ENCODE peak calls at places on chromosome 1, in nine cellular contexts. One of them, this sample, is unnamed.

GRCh38 chr1:7178741-7179140 is 393.5 kb downstream of the CAMTA1 start:
- DNase-seq in right lobe of liver: no peak
- DNase-seq in GM12865: no peak
- DNase-seq in ovary: no peak
- DNase-seq in astrocyte: no peak
- DNase-seq in mammary epithelial cell: no peak
- DNase-seq in thoracic aorta: no peak
- DNase-seq in dorsolateral prefrontal cortex: no peak
- DNase-seq in Panc1: no peak
- DNase-seq in this sample: no peak

GRCh38 chr1:205365945-205366463 is 9.3 kb upstream of the KLHDC8A start:
- DNase-seq in thoracic aorta: no peak
- DNase-seq in GM12865: no peak
- DNase-seq in mammary epithelial cell: no peak
- DNase-seq in Panc1: no peak
- DNase-seq in dorsolateral prefrontal cortex: no peak
- DNase-seq in astrocyte: no peak
- DNase-seq in ovary: no peak
- DNase-seq in right lobe of liver: no peak
- DNase-seq in this sample: no peak

GRCh38 chr1:234170067-234170466 is 203.2 kb upstream of the COA6 start:
- DNase-seq in right lobe of liver: no peak
- DNase-seq in astrocyte: no peak
- DNase-seq in GM12865: no peak
- DNase-seq in thoracic aorta: no peak
- DNase-seq in dorsolateral prefrontal cortex: no peak
- DNase-seq in Panc1: no peak
- DNase-seq in mammary epithelial cell: no peak
- DNase-seq in ovary: no peak
- DNase-seq in this sample: no peak

GRCh38 chr1:41980872-41981653 is 62.3 kb upstream of the HIVEP3 start:
- DNase-seq in dorsolateral prefrontal cortex: no peak
- DNase-seq in GM12865: peak
- DNase-seq in astrocyte: no peak
- DNase-seq in right lobe of liver: no peak
- DNase-seq in thoracic aorta: no peak
- DNase-seq in ovary: no peak
- DNase-seq in mammary epithelial cell: no peak
- DNase-seq in Panc1: no peak
- DNase-seq in this sample: no peak

GRCh38 chr1:109573785-109574184 is 25.4 kb downstream of the GNAI3 start:
- DNase-seq in right lobe of liver: no peak
- DNase-seq in thoracic aorta: no peak
- DNase-seq in ovary: no peak
- DNase-seq in Panc1: no peak
- DNase-seq in dorsolateral prefrontal cortex: no peak
- DNase-seq in astrocyte: no peak
- DNase-seq in GM12865: no peak
- DNase-seq in mammary epithelial cell: no peak
- DNase-seq in this sample: no peak

GRCh38 chr1:24403806-24404205 is 9.8 kb downstream of the STPG1 start:
- DNase-seq in mammary epithelial cell: no peak
- DNase-seq in ovary: no peak
- DNase-seq in astrocyte: no peak
- DNase-seq in GM12865: no peak
- DNase-seq in dorsolateral prefrontal cortex: no peak
- DNase-seq in thoracic aorta: no peak
- DNase-seq in right lobe of liver: no peak
- DNase-seq in Panc1: no peak
- DNase-seq in this sample: no peak

GRCh38 chr1:162328507-162328906 is 48.1 kb downstream of the SPATA46 start:
- DNase-seq in Panc1: no peak
- DNase-seq in GM12865: no peak
- DNase-seq in thoracic aorta: no peak
- DNase-seq in right lobe of liver: no peak
- DNase-seq in dorsolateral prefrontal cortex: no peak
- DNase-seq in astrocyte: no peak
- DNase-seq in mammary epithelial cell: no peak
- DNase-seq in ovary: no peak
- DNase-seq in this sample: no peak

GRCh38 chr1:156841289-156841855 is 17.5 kb downstream of the INSRR start:
- DNase-seq in right lobe of liver: no peak
- DNase-seq in Panc1: no peak
- DNase-seq in dorsolateral prefrontal cortex: no peak
- DNase-seq in thoracic aorta: no peak
- DNase-seq in astrocyte: no peak
- DNase-seq in ovary: no peak
- DNase-seq in GM12865: no peak
- DNase-seq in mammary epithelial cell: no peak
- DNase-seq in this sample: no peak

GRCh38 chr1:27992271-27992670 is 32.5 kb downstream of the XKR8 start:
- DNase-seq in thoracic aorta: no peak
- DNase-seq in GM12865: peak
- DNase-seq in mammary epithelial cell: no peak
- DNase-seq in dorsolateral prefrontal cortex: no peak
- DNase-seq in right lobe of liver: no peak
- DNase-seq in astrocyte: no peak
- DNase-seq in Panc1: no peak
- DNase-seq in ovary: no peak
- DNase-seq in this sample: no peak

GRCh38 chr1:245874942-245875580 is 632.0 kb downstream of the SMYD3 start:
- DNase-seq in thoracic aorta: peak
- DNase-seq in astrocyte: peak
- DNase-seq in mammary epithelial cell: peak
- DNase-seq in ovary: peak
- DNase-seq in GM12865: no peak
- DNase-seq in dorsolateral prefrontal cortex: no peak
- DNase-seq in right lobe of liver: peak
- DNase-seq in Panc1: no peak
- DNase-seq in this sample: no peak

GRCh38 chr1:204419064-204419403 is 7.4 kb upstream of the PPP1R15B start:
- DNase-seq in Panc1: no peak
- DNase-seq in mammary epithelial cell: peak
- DNase-seq in dorsolateral prefrontal cortex: no peak
- DNase-seq in astrocyte: peak
- DNase-seq in right lobe of liver: no peak
- DNase-seq in GM12865: no peak
- DNase-seq in thoracic aorta: no peak
- DNase-seq in ovary: no peak
- DNase-seq in this sample: no peak

GRCh38 chr1:166716620-166717019 is 122.7 kb upstream of the POGK start:
- DNase-seq in astrocyte: no peak
- DNase-seq in dorsolateral prefrontal cortex: no peak
- DNase-seq in thoracic aorta: no peak
- DNase-seq in mammary epithelial cell: no peak
- DNase-seq in GM12865: no peak
- DNase-seq in ovary: no peak
- DNase-seq in Panc1: no peak
- DNase-seq in right lobe of liver: no peak
- DNase-seq in this sample: no peak

GRCh38 chr1:20187103-20187812 is 940 bp upstream of the PLA2G2C start:
- DNase-seq in ovary: no peak
- DNase-seq in astrocyte: no peak
- DNase-seq in dorsolateral prefrontal cortex: peak
- DNase-seq in Panc1: no peak
- DNase-seq in right lobe of liver: peak
- DNase-seq in thoracic aorta: no peak
- DNase-seq in GM12865: no peak
- DNase-seq in mammary epithelial cell: no peak
- DNase-seq in this sample: peak

GRCh38 chr1:107804134-107804533 is 160.8 kb downstream of the VAV3 start:
- DNase-seq in mammary epithelial cell: no peak
- DNase-seq in dorsolateral prefrontal cortex: no peak
- DNase-seq in Panc1: no peak
- DNase-seq in GM12865: peak
- DNase-seq in right lobe of liver: no peak
- DNase-seq in ovary: no peak
- DNase-seq in thoracic aorta: no peak
- DNase-seq in astrocyte: no peak
- DNase-seq in this sample: no peak

GRCh38 chr1:107802654-107803053 is 162.3 kb downstream of the VAV3 start:
- DNase-seq in dorsolateral prefrontal cortex: no peak
- DNase-seq in astrocyte: no peak
- DNase-seq in GM12865: peak
- DNase-seq in ovary: no peak
- DNase-seq in Panc1: no peak
- DNase-seq in mammary epithelial cell: no peak
- DNase-seq in right lobe of liver: no peak
- DNase-seq in thoracic aorta: no peak
- DNase-seq in this sample: no peak

GRCh38 chr1:107806902-107807301 is 158.1 kb downstream of the VAV3 start:
- DNase-seq in ovary: no peak
- DNase-seq in astrocyte: no peak
- DNase-seq in GM12865: no peak
- DNase-seq in dorsolateral prefrontal cortex: no peak
- DNase-seq in thoracic aorta: no peak
- DNase-seq in Panc1: no peak
- DNase-seq in mammary epithelial cell: no peak
- DNase-seq in right lobe of liver: no peak
- DNase-seq in this sample: no peak

GRCh38 chr1:107803579-107803978 is 161.4 kb downstream of the VAV3 start:
- DNase-seq in astrocyte: no peak
- DNase-seq in thoracic aorta: no peak
- DNase-seq in ovary: no peak
- DNase-seq in dorsolateral prefrontal cortex: no peak
- DNase-seq in Panc1: no peak
- DNase-seq in GM12865: no peak
- DNase-seq in right lobe of liver: no peak
- DNase-seq in mammary epithelial cell: no peak
- DNase-seq in this sample: no peak

GRCh38 chr1:107804746-107805145 is 160.2 kb downstream of the VAV3 start:
- DNase-seq in thoracic aorta: no peak
- DNase-seq in Panc1: no peak
- DNase-seq in right lobe of liver: no peak
- DNase-seq in ovary: no peak
- DNase-seq in mammary epithelial cell: no peak
- DNase-seq in GM12865: no peak
- DNase-seq in dorsolateral prefrontal cortex: no peak
- DNase-seq in astrocyte: no peak
- DNase-seq in this sample: no peak
- H3K4me3 ChIP-seq in thoracic aorta: no peak
- H3K4me3 ChIP-seq in Panc1: no peak
- H3K4me3 ChIP-seq in right lobe of liver: no peak
- H3K4me3 ChIP-seq in ovary: no peak
- H3K4me3 ChIP-seq in mammary epithelial cell: no peak
- H3K4me3 ChIP-seq in GM12865: no peak
- H3K4me3 ChIP-seq in dorsolateral prefrontal cortex: no peak
- H3K4me3 ChIP-seq in astrocyte: no peak
- H3K4me3 ChIP-seq in this sample: no peak

DNA sequence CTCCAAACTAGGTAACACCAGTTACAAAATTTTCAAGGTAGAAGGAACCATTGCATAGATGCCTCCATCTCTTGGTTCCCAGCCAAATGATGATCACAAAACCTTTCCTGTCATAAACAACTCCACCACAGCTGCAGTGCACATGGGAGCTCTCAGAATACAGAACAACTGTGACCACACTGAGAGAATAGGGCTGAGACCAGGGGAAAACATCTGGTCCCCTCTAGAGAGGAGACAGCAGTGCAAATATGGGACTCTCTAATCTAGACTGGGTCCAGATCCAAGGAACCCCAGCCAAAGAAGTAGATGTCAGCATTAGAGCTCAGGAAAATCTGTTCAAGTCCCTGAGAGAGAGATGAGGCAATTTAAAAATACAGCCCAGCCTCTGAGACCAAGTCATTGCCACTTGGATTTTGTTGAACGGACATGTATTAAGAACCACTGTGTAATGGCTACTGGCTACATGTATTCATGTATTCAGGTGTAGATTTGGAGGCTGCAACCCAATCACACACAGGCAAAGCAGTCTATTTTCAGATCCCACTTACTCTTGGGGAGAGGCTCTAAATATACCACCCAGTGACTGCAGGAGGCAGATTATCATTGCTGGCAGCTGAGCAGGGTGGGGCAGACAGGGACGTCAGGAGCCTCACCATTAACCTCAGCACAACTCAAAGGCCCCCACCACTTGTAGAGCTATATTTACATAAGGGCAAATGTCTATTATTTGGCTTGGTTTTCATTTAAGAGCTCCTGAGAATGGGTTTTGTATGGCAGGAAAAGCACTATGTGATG is 7.6 kb upstream of the RXRG start:
- DNase-seq in thoracic aorta: no peak
- DNase-seq in ovary: no peak
- DNase-seq in astrocyte: no peak
- DNase-seq in right lobe of liver: no peak
- DNase-seq in GM12865: no peak
- DNase-seq in Panc1: no peak
- DNase-seq in mammary epithelial cell: no peak
- DNase-seq in dorsolateral prefrontal cortex: no peak
- DNase-seq in this sample: no peak
- H3K4me3 ChIP-seq in thoracic aorta: no peak
- H3K4me3 ChIP-seq in ovary: no peak
- H3K4me3 ChIP-seq in astrocyte: no peak
- H3K4me3 ChIP-seq in right lobe of liver: no peak
- H3K4me3 ChIP-seq in GM12865: no peak
- H3K4me3 ChIP-seq in Panc1: no peak
- H3K4me3 ChIP-seq in mammary epithelial cell: no peak
- H3K4me3 ChIP-seq in dorsolateral prefrontal cortex: no peak
- H3K4me3 ChIP-seq in this sample: no peak

DNA sequence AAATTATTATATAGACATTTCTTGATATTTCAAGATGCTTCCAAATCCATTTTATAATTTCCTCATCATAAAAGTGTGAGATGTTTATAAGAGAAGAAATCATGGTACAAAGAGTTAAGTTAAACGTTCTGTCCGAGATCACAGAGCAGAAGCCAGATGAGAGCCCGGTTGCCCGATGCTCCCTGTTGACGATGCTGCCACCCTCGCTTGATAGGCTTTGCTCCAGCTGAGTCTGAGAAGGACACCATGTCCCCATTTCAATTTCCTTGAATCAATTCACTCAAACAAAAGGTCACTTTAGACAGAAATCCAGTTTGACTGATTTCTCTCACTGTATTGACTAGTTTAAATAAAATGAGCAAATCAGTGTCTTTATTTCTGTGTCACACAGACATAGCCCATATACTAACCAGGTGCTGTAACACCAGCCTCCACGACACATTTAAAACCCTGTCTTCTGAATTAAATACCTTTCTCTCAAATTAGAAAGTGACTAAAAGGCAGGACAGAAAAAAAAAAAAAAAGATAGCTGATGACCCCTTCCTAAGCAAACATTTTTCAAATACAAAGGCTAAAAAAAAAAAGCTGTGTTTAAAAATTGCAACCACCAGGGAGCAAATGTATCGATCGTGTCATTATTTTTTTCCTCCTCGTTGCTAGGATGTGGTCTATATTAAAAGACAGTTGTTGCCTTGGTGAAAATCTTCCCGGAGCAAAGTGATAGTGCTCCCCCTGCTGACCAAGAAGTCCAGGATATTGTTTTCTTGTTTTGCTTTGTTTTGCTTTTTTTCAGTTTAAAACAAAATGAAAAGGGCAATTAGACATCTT is 35.2 kb downstream of the DNASE2B start:
- DNase-seq in dorsolateral prefrontal cortex: peak
- DNase-seq in right lobe of liver: peak
- DNase-seq in mammary epithelial cell: peak
- DNase-seq in thoracic aorta: no peak
- DNase-seq in ovary: no peak
- DNase-seq in Panc1: peak
- DNase-seq in astrocyte: peak
- DNase-seq in GM12865: peak
- DNase-seq in this sample: no peak
- H3K4me3 ChIP-seq in dorsolateral prefrontal cortex: peak
- H3K4me3 ChIP-seq in right lobe of liver: peak
- H3K4me3 ChIP-seq in mammary epithelial cell: no peak
- H3K4me3 ChIP-seq in thoracic aorta: peak
- H3K4me3 ChIP-seq in ovary: no peak
- H3K4me3 ChIP-seq in Panc1: peak
- H3K4me3 ChIP-seq in astrocyte: peak
- H3K4me3 ChIP-seq in GM12865: no peak
- H3K4me3 ChIP-seq in this sample: peak

GRCh38 chr1:119631433-119632102 is 16.5 kb downstream of the ZNF697 start:
- DNase-seq in right lobe of liver: peak
- DNase-seq in mammary epithelial cell: peak
- DNase-seq in ovary: peak
- DNase-seq in dorsolateral prefrontal cortex: peak
- DNase-seq in astrocyte: peak
- DNase-seq in Panc1: no peak
- DNase-seq in thoracic aorta: peak
- DNase-seq in GM12865: no peak
- DNase-seq in this sample: peak
- H3K4me3 ChIP-seq in right lobe of liver: peak
- H3K4me3 ChIP-seq in mammary epithelial cell: peak
- H3K4me3 ChIP-seq in ovary: peak
- H3K4me3 ChIP-seq in dorsolateral prefrontal cortex: peak
- H3K4me3 ChIP-seq in astrocyte: peak
- H3K4me3 ChIP-seq in Panc1: no peak
- H3K4me3 ChIP-seq in thoracic aorta: peak
- H3K4me3 ChIP-seq in GM12865: no peak
- H3K4me3 ChIP-seq in this sample: peak

This sample was measured in suprapubic skin.